ENCODE peak calls at places on chromosomes 7 and 10, in seven cellular contexts. One of them, this sample, is unnamed.
A peak's percentile ranks its signal among the peaks of the same experiment; 100 is the strongest.

GRCh38 chr10:43060291-43060690 is 16.6 kb upstream of the RET start:
- DNase-seq in mucosa of gallbladder: no peak
- DNase-seq in HTR-8/SVneo: no peak
- DNase-seq in stimulated activated CD8-positive, alpha-beta memory T cell treated with anti-CD3 and anti-CD28 coated beads, Interleukin-4, amount 100 ng/mL, for 48 hours: no peak
- DNase-seq in iPS-NIHi11: no peak
- DNase-seq in NCI-H1930: no peak
- DNase-seq in neuronal stem cell: no peak
- DNase-seq in this sample: no peak

GRCh38 chr10:122744257-122744656 is 44.6 kb upstream of the C10orf120 start:
- DNase-seq in mucosa of gallbladder: no peak
- DNase-seq in HTR-8/SVneo: no peak
- DNase-seq in stimulated activated CD8-positive, alpha-beta memory T cell treated with anti-CD3 and anti-CD28 coated beads, Interleukin-4, amount 100 ng/mL, for 48 hours: no peak
- DNase-seq in iPS-NIHi11: no peak
- DNase-seq in NCI-H1930: no peak
- DNase-seq in neuronal stem cell: no peak
- DNase-seq in this sample: no peak

GRCh38 chr10:100562008-100562672 is 26.4 kb downstream of the HIF1AN start:
- DNase-seq in mucosa of gallbladder: peak; percentile 72
- DNase-seq in HTR-8/SVneo: peak; percentile 22
- DNase-seq in stimulated activated CD8-positive, alpha-beta memory T cell treated with anti-CD3 and anti-CD28 coated beads, Interleukin-4, amount 100 ng/mL, for 48 hours: peak; percentile 81
- DNase-seq in iPS-NIHi11: peak; percentile 87
- DNase-seq in NCI-H1930: peak; percentile 58
- DNase-seq in neuronal stem cell: peak; percentile 42
- DNase-seq in this sample: peak; percentile 45

GRCh38 chr10:70866424-70866823 is 21.9 kb downstream of the PCBD1 start:
- DNase-seq in mucosa of gallbladder: peak; percentile 32
- DNase-seq in HTR-8/SVneo: no peak
- DNase-seq in stimulated activated CD8-positive, alpha-beta memory T cell treated with anti-CD3 and anti-CD28 coated beads, Interleukin-4, amount 100 ng/mL, for 48 hours: no peak
- DNase-seq in iPS-NIHi11: no peak
- DNase-seq in NCI-H1930: no peak
- DNase-seq in neuronal stem cell: no peak
- DNase-seq in this sample: no peak

GRCh38 chr10:97475936-97476594 is 22.2 kb downstream of the MMS19 start:
- DNase-seq in mucosa of gallbladder: no peak
- DNase-seq in HTR-8/SVneo: no peak
- DNase-seq in stimulated activated CD8-positive, alpha-beta memory T cell treated with anti-CD3 and anti-CD28 coated beads, Interleukin-4, amount 100 ng/mL, for 48 hours: no peak
- DNase-seq in iPS-NIHi11: no peak
- DNase-seq in NCI-H1930: no peak
- DNase-seq in neuronal stem cell: no peak
- DNase-seq in this sample: no peak

GRCh38 chr7:108839091-108839490 is 269.4 kb downstream of the DNAJB9 start:
- DNase-seq in mucosa of gallbladder: no peak
- DNase-seq in HTR-8/SVneo: no peak
- DNase-seq in stimulated activated CD8-positive, alpha-beta memory T cell treated with anti-CD3 and anti-CD28 coated beads, Interleukin-4, amount 100 ng/mL, for 48 hours: no peak
- DNase-seq in iPS-NIHi11: no peak
- DNase-seq in NCI-H1930: no peak
- DNase-seq in neuronal stem cell: no peak
- DNase-seq in this sample: no peak

GRCh38 chr10:80443531-80443974 is 10.6 kb upstream of the TSPAN14 start:
- DNase-seq in mucosa of gallbladder: no peak
- DNase-seq in HTR-8/SVneo: no peak
- DNase-seq in stimulated activated CD8-positive, alpha-beta memory T cell treated with anti-CD3 and anti-CD28 coated beads, Interleukin-4, amount 100 ng/mL, for 48 hours: no peak
- DNase-seq in iPS-NIHi11: peak; percentile 33
- DNase-seq in NCI-H1930: no peak
- DNase-seq in neuronal stem cell: no peak
- DNase-seq in this sample: no peak

GRCh38 chr10:133258818-133259602 is 17.7 kb downstream of the ADAM8 start:
- DNase-seq in mucosa of gallbladder: peak; percentile 76
- DNase-seq in HTR-8/SVneo: peak; percentile 88
- DNase-seq in stimulated activated CD8-positive, alpha-beta memory T cell treated with anti-CD3 and anti-CD28 coated beads, Interleukin-4, amount 100 ng/mL, for 48 hours: peak; percentile 97
- DNase-seq in iPS-NIHi11: no peak
- DNase-seq in NCI-H1930: no peak
- DNase-seq in neuronal stem cell: no peak
- DNase-seq in this sample: peak; percentile 22

GRCh38 chr10:112732277-112732891 is 217.7 kb upstream of the TCF7L2 start:
- DNase-seq in mucosa of gallbladder: no peak
- DNase-seq in HTR-8/SVneo: no peak
- DNase-seq in stimulated activated CD8-positive, alpha-beta memory T cell treated with anti-CD3 and anti-CD28 coated beads, Interleukin-4, amount 100 ng/mL, for 48 hours: no peak
- DNase-seq in iPS-NIHi11: no peak
- DNase-seq in NCI-H1930: no peak
- DNase-seq in neuronal stem cell: peak; percentile 57
- DNase-seq in this sample: no peak

GRCh38 chr10:113922787-113923570 is 68.5 kb downstream of the NHLRC2 start:
- DNase-seq in mucosa of gallbladder: no peak
- DNase-seq in HTR-8/SVneo: no peak
- DNase-seq in stimulated activated CD8-positive, alpha-beta memory T cell treated with anti-CD3 and anti-CD28 coated beads, Interleukin-4, amount 100 ng/mL, for 48 hours: no peak
- DNase-seq in iPS-NIHi11: peak; percentile 25
- DNase-seq in NCI-H1930: no peak
- DNase-seq in neuronal stem cell: no peak
- DNase-seq in this sample: peak; percentile 18

GRCh38 chr10:121734517-121735137 is 136.4 kb upstream of the FGFR2 start:
- DNase-seq in mucosa of gallbladder: no peak
- DNase-seq in HTR-8/SVneo: peak; percentile 8
- DNase-seq in stimulated activated CD8-positive, alpha-beta memory T cell treated with anti-CD3 and anti-CD28 coated beads, Interleukin-4, amount 100 ng/mL, for 48 hours: peak; percentile 33
- DNase-seq in iPS-NIHi11: peak; percentile 68
- DNase-seq in NCI-H1930: no peak
- DNase-seq in neuronal stem cell: no peak
- DNase-seq in this sample: peak; percentile 6

GRCh38 chr7:132836746-132837145 is 245.1 kb downstream of the CHCHD3 start:
- DNase-seq in mucosa of gallbladder: no peak
- DNase-seq in HTR-8/SVneo: no peak
- DNase-seq in stimulated activated CD8-positive, alpha-beta memory T cell treated with anti-CD3 and anti-CD28 coated beads, Interleukin-4, amount 100 ng/mL, for 48 hours: no peak
- DNase-seq in iPS-NIHi11: no peak
- DNase-seq in NCI-H1930: no peak
- DNase-seq in neuronal stem cell: no peak
- DNase-seq in this sample: no peak

GRCh38 chr10:80471009-80471408 is 16.9 kb downstream of the TSPAN14 start:
- DNase-seq in mucosa of gallbladder: no peak
- DNase-seq in HTR-8/SVneo: no peak
- DNase-seq in stimulated activated CD8-positive, alpha-beta memory T cell treated with anti-CD3 and anti-CD28 coated beads, Interleukin-4, amount 100 ng/mL, for 48 hours: peak; percentile 53
- DNase-seq in iPS-NIHi11: no peak
- DNase-seq in NCI-H1930: no peak
- DNase-seq in neuronal stem cell: no peak
- DNase-seq in this sample: no peak

GRCh38 chr10:125683821-125684220 is 858 bp upstream of the TEX36 start:
- DNase-seq in mucosa of gallbladder: no peak
- DNase-seq in HTR-8/SVneo: no peak
- DNase-seq in stimulated activated CD8-positive, alpha-beta memory T cell treated with anti-CD3 and anti-CD28 coated beads, Interleukin-4, amount 100 ng/mL, for 48 hours: no peak
- DNase-seq in iPS-NIHi11: no peak
- DNase-seq in NCI-H1930: no peak
- DNase-seq in neuronal stem cell: no peak
- DNase-seq in this sample: no peak

GRCh38 chr10:13784067-13784466 is 197.3 kb downstream of the PRPF18 start:
- DNase-seq in mucosa of gallbladder: no peak
- DNase-seq in HTR-8/SVneo: no peak
- DNase-seq in stimulated activated CD8-positive, alpha-beta memory T cell treated with anti-CD3 and anti-CD28 coated beads, Interleukin-4, amount 100 ng/mL, for 48 hours: peak; percentile 28
- DNase-seq in iPS-NIHi11: no peak
- DNase-seq in NCI-H1930: no peak
- DNase-seq in neuronal stem cell: no peak
- DNase-seq in this sample: peak; percentile 29

GRCh38 chr7:130131964-130132875 is 61.9 kb downstream of the KLHDC10 start:
- DNase-seq in mucosa of gallbladder: no peak
- DNase-seq in HTR-8/SVneo: no peak
- DNase-seq in stimulated activated CD8-positive, alpha-beta memory T cell treated with anti-CD3 and anti-CD28 coated beads, Interleukin-4, amount 100 ng/mL, for 48 hours: no peak
- DNase-seq in iPS-NIHi11: no peak
- DNase-seq in NCI-H1930: no peak
- DNase-seq in neuronal stem cell: no peak
- DNase-seq in this sample: peak; percentile 63

GRCh38 chr10:71079761-71080380 is 132.5 kb upstream of the UNC5B start:
- DNase-seq in mucosa of gallbladder: no peak
- DNase-seq in HTR-8/SVneo: no peak
- DNase-seq in stimulated activated CD8-positive, alpha-beta memory T cell treated with anti-CD3 and anti-CD28 coated beads, Interleukin-4, amount 100 ng/mL, for 48 hours: peak; percentile 6
- DNase-seq in iPS-NIHi11: peak; percentile 5
- DNase-seq in NCI-H1930: no peak
- DNase-seq in neuronal stem cell: no peak
- DNase-seq in this sample: no peak

GRCh38 chr7:27110977-27111752 is 8.7 kb upstream of the HOXA2 start:
- DNase-seq in mucosa of gallbladder: no peak
- DNase-seq in HTR-8/SVneo: no peak
- DNase-seq in stimulated activated CD8-positive, alpha-beta memory T cell treated with anti-CD3 and anti-CD28 coated beads, Interleukin-4, amount 100 ng/mL, for 48 hours: no peak
- DNase-seq in iPS-NIHi11: no peak
- DNase-seq in NCI-H1930: no peak
- DNase-seq in neuronal stem cell: no peak
- DNase-seq in this sample: no peak

GRCh38 chr10:128885573-128886555 is 581.2 kb upstream of the MGMT start:
- DNase-seq in mucosa of gallbladder: no peak
- DNase-seq in HTR-8/SVneo: no peak
- DNase-seq in stimulated activated CD8-positive, alpha-beta memory T cell treated with anti-CD3 and anti-CD28 coated beads, Interleukin-4, amount 100 ng/mL, for 48 hours: no peak
- DNase-seq in iPS-NIHi11: no peak
- DNase-seq in NCI-H1930: no peak
- DNase-seq in neuronal stem cell: no peak
- DNase-seq in this sample: no peak

GRCh38 chr10:76150139-76150885 is 718.9 kb downstream of the LRMDA start:
- DNase-seq in mucosa of gallbladder: no peak
- DNase-seq in HTR-8/SVneo: peak; percentile 59
- DNase-seq in stimulated activated CD8-positive, alpha-beta memory T cell treated with anti-CD3 and anti-CD28 coated beads, Interleukin-4, amount 100 ng/mL, for 48 hours: no peak
- DNase-seq in iPS-NIHi11: peak; percentile 70
- DNase-seq in NCI-H1930: no peak
- DNase-seq in neuronal stem cell: peak; percentile 82
- DNase-seq in this sample: peak; percentile 53

GRCh38 chr7:159027091-159027802 is 117.4 kb downstream of the VIPR2 start:
- DNase-seq in mucosa of gallbladder: no peak
- DNase-seq in HTR-8/SVneo: peak; percentile 34
- DNase-seq in stimulated activated CD8-positive, alpha-beta memory T cell treated with anti-CD3 and anti-CD28 coated beads, Interleukin-4, amount 100 ng/mL, for 48 hours: no peak
- DNase-seq in iPS-NIHi11: no peak
- DNase-seq in NCI-H1930: no peak
- DNase-seq in neuronal stem cell: no peak
- DNase-seq in this sample: no peak

GRCh38 chr7:126303926-126304325 is 948.8 kb downstream of the GRM8 start:
- DNase-seq in mucosa of gallbladder: no peak
- DNase-seq in HTR-8/SVneo: no peak
- DNase-seq in stimulated activated CD8-positive, alpha-beta memory T cell treated with anti-CD3 and anti-CD28 coated beads, Interleukin-4, amount 100 ng/mL, for 48 hours: no peak
- DNase-seq in iPS-NIHi11: no peak
- DNase-seq in NCI-H1930: no peak
- DNase-seq in neuronal stem cell: no peak
- DNase-seq in this sample: no peak

GRCh38 chr7:106589495-106589879 is 71.5 kb downstream of the CCDC71L start:
- DNase-seq in mucosa of gallbladder: no peak
- DNase-seq in HTR-8/SVneo: no peak
- DNase-seq in stimulated activated CD8-positive, alpha-beta memory T cell treated with anti-CD3 and anti-CD28 coated beads, Interleukin-4, amount 100 ng/mL, for 48 hours: no peak
- DNase-seq in iPS-NIHi11: no peak
- DNase-seq in NCI-H1930: no peak
- DNase-seq in neuronal stem cell: no peak
- DNase-seq in this sample: no peak

GRCh38 chr7:129777195-129777844 is 165.8 kb downstream of the NRF1 start:
- DNase-seq in mucosa of gallbladder: no peak
- DNase-seq in HTR-8/SVneo: no peak
- DNase-seq in stimulated activated CD8-positive, alpha-beta memory T cell treated with anti-CD3 and anti-CD28 coated beads, Interleukin-4, amount 100 ng/mL, for 48 hours: no peak
- DNase-seq in iPS-NIHi11: no peak
- DNase-seq in NCI-H1930: no peak
- DNase-seq in neuronal stem cell: no peak
- DNase-seq in this sample: no peak

GRCh38 chr7:41098846-41099245 is 604.0 kb downstream of the INHBA start:
- DNase-seq in mucosa of gallbladder: no peak
- DNase-seq in HTR-8/SVneo: no peak
- DNase-seq in stimulated activated CD8-positive, alpha-beta memory T cell treated with anti-CD3 and anti-CD28 coated beads, Interleukin-4, amount 100 ng/mL, for 48 hours: no peak
- DNase-seq in iPS-NIHi11: no peak
- DNase-seq in NCI-H1930: no peak
- DNase-seq in neuronal stem cell: no peak
- DNase-seq in this sample: no peak

GRCh38 chr10:52030051-52030867 is 283.8 kb upstream of the DKK1 start:
- DNase-seq in mucosa of gallbladder: no peak
- DNase-seq in HTR-8/SVneo: no peak
- DNase-seq in stimulated activated CD8-positive, alpha-beta memory T cell treated with anti-CD3 and anti-CD28 coated beads, Interleukin-4, amount 100 ng/mL, for 48 hours: no peak
- DNase-seq in iPS-NIHi11: no peak
- DNase-seq in NCI-H1930: no peak
- DNase-seq in neuronal stem cell: no peak
- DNase-seq in this sample: no peak

GRCh38 chr7:4386190-4386589 is 295.9 kb upstream of the FOXK1 start:
- DNase-seq in mucosa of gallbladder: no peak
- DNase-seq in HTR-8/SVneo: no peak
- DNase-seq in stimulated activated CD8-positive, alpha-beta memory T cell treated with anti-CD3 and anti-CD28 coated beads, Interleukin-4, amount 100 ng/mL, for 48 hours: no peak
- DNase-seq in iPS-NIHi11: no peak
- DNase-seq in NCI-H1930: no peak
- DNase-seq in neuronal stem cell: no peak
- DNase-seq in this sample: no peak

GRCh38 chr7:17233643-17234397 is 64.6 kb upstream of the AHR start:
- DNase-seq in mucosa of gallbladder: no peak
- DNase-seq in HTR-8/SVneo: no peak
- DNase-seq in stimulated activated CD8-positive, alpha-beta memory T cell treated with anti-CD3 and anti-CD28 coated beads, Interleukin-4, amount 100 ng/mL, for 48 hours: peak; percentile 38
- DNase-seq in iPS-NIHi11: no peak
- DNase-seq in NCI-H1930: no peak
- DNase-seq in neuronal stem cell: no peak
- DNase-seq in this sample: no peak

GRCh38 chr10:112631501-112632410 is 184.7 kb downstream of the VTI1A start:
- DNase-seq in mucosa of gallbladder: peak; percentile 26
- DNase-seq in HTR-8/SVneo: no peak
- DNase-seq in stimulated activated CD8-positive, alpha-beta memory T cell treated with anti-CD3 and anti-CD28 coated beads, Interleukin-4, amount 100 ng/mL, for 48 hours: no peak
- DNase-seq in iPS-NIHi11: no peak
- DNase-seq in NCI-H1930: no peak
- DNase-seq in neuronal stem cell: no peak
- DNase-seq in this sample: no peak

GRCh38 chr10:45534572-45534971 is 138.0 kb downstream of the ZFAND4 start:
- DNase-seq in mucosa of gallbladder: no peak
- DNase-seq in HTR-8/SVneo: no peak
- DNase-seq in stimulated activated CD8-positive, alpha-beta memory T cell treated with anti-CD3 and anti-CD28 coated beads, Interleukin-4, amount 100 ng/mL, for 48 hours: no peak
- DNase-seq in iPS-NIHi11: no peak
- DNase-seq in NCI-H1930: no peak
- DNase-seq in neuronal stem cell: no peak
- DNase-seq in this sample: no peak

GRCh38 chr7:111558948-111559347 is 3.3 kb downstream of the IMMP2L start:
- DNase-seq in mucosa of gallbladder: no peak
- DNase-seq in HTR-8/SVneo: no peak
- DNase-seq in stimulated activated CD8-positive, alpha-beta memory T cell treated with anti-CD3 and anti-CD28 coated beads, Interleukin-4, amount 100 ng/mL, for 48 hours: no peak
- DNase-seq in iPS-NIHi11: no peak
- DNase-seq in NCI-H1930: no peak
- DNase-seq in neuronal stem cell: no peak
- DNase-seq in this sample: no peak

GRCh38 chr7:155965010-155965409 is 152.7 kb upstream of the SHH start:
- DNase-seq in mucosa of gallbladder: no peak
- DNase-seq in HTR-8/SVneo: no peak
- DNase-seq in stimulated activated CD8-positive, alpha-beta memory T cell treated with anti-CD3 and anti-CD28 coated beads, Interleukin-4, amount 100 ng/mL, for 48 hours: peak; percentile 49
- DNase-seq in iPS-NIHi11: no peak
- DNase-seq in NCI-H1930: no peak
- DNase-seq in neuronal stem cell: no peak
- DNase-seq in this sample: no peak

This sample was measured in thyroid gland.